ENCODE peak calls at places on chromosomes 12 and 14, in ten cellular contexts. O, F, P, G, I, D, S, N, L and Q are unnamed samples. For H3K4me1, the result is how much of the 10 kb centered on the place peaks cover.

GRCh38 chr14:81453166-81453766 is 53.1 kb upstream of the STON2 start:
- DNase-seq in N (peak), S (no peak), D (peak), I (peak), L (no peak), O (peak), P (peak), G (no peak), F (peak), Q (peak)

GRCh38 chr14:102085503-102085902 is 1.3 kb downstream of the HSP90AA1 start:
- DNase-seq in D (no peak), G (no peak), S (no peak), O (no peak), I (no peak), P (no peak), F (peak), N (no peak), L (no peak), Q (no peak)

GRCh38 chr12:131796754-131797587 is 31.2 kb upstream of the MMP17 start:
- DNase-seq in N (no peak), O (no peak), S (no peak), D (no peak), F (no peak), L (no peak), I (no peak), P (no peak), G (no peak), Q (no peak)

GRCh38 chr12:20426191-20426590 is 57.9 kb downstream of the PDE3A start:
- DNase-seq in D (no peak), N (no peak), I (no peak), P (no peak), S (no peak), F (no peak), O (peak), G (no peak), L (no peak), Q (peak)

GRCh38 chr14:102164241-102164641 is 24.5 kb downstream of the WDR20 start:
- DNase-seq in I (no peak), O (no peak), F (no peak), N (no peak), P (no peak), L (no peak), G (no peak), D (no peak), S (no peak), Q (no peak)

GRCh38 chr14:68596211-68596610 is 196.7 kb downstream of the ZFP36L1 start:
- DNase-seq in N (no peak), G (no peak), S (no peak), D (no peak), P (no peak), F (no peak), O (no peak), L (no peak), I (no peak), Q (no peak)

GRCh38 chr14:33676135-33676566 is 274.7 kb downstream of the EGLN3 start:
- DNase-seq in I (peak), D (peak), F (peak), N (peak), G (no peak), L (peak), P (no peak), O (no peak), S (no peak), Q (no peak)

GRCh38 chr14:103138483-103139370 is 15.5 kb downstream of the TNFAIP2 start:
- DNase-seq in O (no peak), F (no peak), N (no peak), L (no peak), P (no peak), G (peak), S (no peak), I (no peak), D (no peak), Q (peak)

GRCh38 chr12:89484470-89484869 is 40.1 kb downstream of the GALNT4 start:
- DNase-seq in P (no peak), I (no peak), G (no peak), N (no peak), S (no peak), L (no peak), F (no peak), D (no peak), O (no peak), Q (no peak)

GRCh38 chr14:102830474-102831045 is 53.3 kb downstream of the TRAF3 start:
- DNase-seq in I (no peak), L (no peak), F (no peak), N (no peak), S (no peak), D (no peak), O (no peak), P (no peak), G (no peak), Q (no peak)

GRCh38 chr12:107891967-107892366 is 117.5 kb downstream of the ASCL4 start:
- DNase-seq in I (no peak), P (no peak), L (no peak), S (no peak), O (no peak), N (peak), D (peak), G (no peak), F (no peak), Q (no peak)

GRCh38 chr12:47604474-47604873 is 101.4 kb downstream of the RPAP3 start:
- DNase-seq in D (no peak), G (no peak), L (no peak), O (no peak), P (no peak), I (no peak), N (no peak), F (no peak), S (no peak), Q (no peak)

GRCh38 chr12:98106201-98106600 is 409.2 kb upstream of the TMPO start:
- DNase-seq in I (no peak), O (no peak), D (no peak), S (peak), G (no peak), L (no peak), N (no peak), P (no peak), F (no peak), Q (no peak)

GRCh38 chr14:74919421-74920165 is 3.5 kb downstream of the RPS6KL1 start:
- DNase-seq in L (no peak), G (no peak), I (no peak), N (no peak), O (no peak), P (no peak), D (no peak), F (no peak), S (no peak), Q (no peak)

GRCh38 chr12:52952082-52952801 is 3.3 kb downstream of the KRT18 start:
- DNase-seq in O (no peak), D (peak), G (no peak), I (no peak), L (no peak), F (peak), S (no peak), P (peak), N (peak), Q (no peak)

GRCh38 chr14:21069388-21070082 is 569 bp upstream of the ARHGEF40 start:
- DNase-seq in L (no peak), O (no peak), I (peak), S (no peak), G (no peak), F (no peak), D (no peak), P (no peak), N (no peak), Q (peak)

GRCh38 chr14:59140441-59140840 is 48.0 kb upstream of the DAAM1 start:
- DNase-seq in F (no peak), S (no peak), N (no peak), L (no peak), P (no peak), G (no peak), O (no peak), D (no peak), I (no peak), Q (no peak)

GRCh38 chr12:118737985-118738540 is 243.3 kb upstream of the SRRM4 start:
- DNase-seq in S (no peak), F (no peak), N (no peak), I (no peak), O (no peak), P (no peak), L (no peak), G (no peak), D (no peak), Q (no peak)

GRCh38 chr12:64256166-64256800 is 34.2 kb upstream of the KICS2 start:
- DNase-seq in F (no peak), I (peak), S (no peak), N (peak), O (no peak), D (peak), P (no peak), L (no peak), G (no peak), Q (no peak)

GRCh38 chr12:113208041-113208934 is 13.0 kb upstream of the TPCN1 start:
- DNase-seq in I (no peak), N (no peak), L (no peak), F (peak), S (no peak), O (no peak), G (no peak), P (peak), D (no peak), Q (no peak)

GRCh38 chr12:113724703-113725556 is 241.2 kb downstream of the RBM19 start:
- DNase-seq in I (peak), L (no peak), G (no peak), F (no peak), O (no peak), S (no peak), P (no peak), N (no peak), D (peak), Q (no peak)

GRCh38 chr12:120496353-120497340 is 734 bp downstream of the DYNLL1 start:
- DNase-seq in G (peak), S (no peak), L (no peak), D (peak), P (peak), N (peak), O (peak), F (peak), I (peak), Q (peak)

GRCh38 chr12:128245890-128246289 is 21.1 kb upstream of the TMEM132C start:
- DNase-seq in S (no peak), G (no peak), O (no peak), F (no peak), D (no peak), I (peak), P (no peak), N (no peak), L (no peak), Q (no peak)

GRCh38 chr12:25866586-25867378 is 91.7 kb upstream of the RASSF8 start:
- DNase-seq in O (no peak), F (no peak), S (no peak), P (no peak), L (no peak), N (no peak), G (no peak), D (no peak), I (no peak), Q (no peak)

GRCh38 chr12:6115389-6115788 is 9.1 kb downstream of the VWF start:
- DNase-seq in P (no peak), I (no peak), D (no peak), N (no peak), L (no peak), O (no peak), G (no peak), S (no peak), F (no peak), Q (no peak)

GRCh38 chr14:36085861-36086260 is 90.7 kb downstream of the PTCSC3 start:
- DNase-seq in L (no peak), F (no peak), O (no peak), D (no peak), G (no peak), I (no peak), N (no peak), P (no peak), S (no peak), Q (no peak)

DNA sequence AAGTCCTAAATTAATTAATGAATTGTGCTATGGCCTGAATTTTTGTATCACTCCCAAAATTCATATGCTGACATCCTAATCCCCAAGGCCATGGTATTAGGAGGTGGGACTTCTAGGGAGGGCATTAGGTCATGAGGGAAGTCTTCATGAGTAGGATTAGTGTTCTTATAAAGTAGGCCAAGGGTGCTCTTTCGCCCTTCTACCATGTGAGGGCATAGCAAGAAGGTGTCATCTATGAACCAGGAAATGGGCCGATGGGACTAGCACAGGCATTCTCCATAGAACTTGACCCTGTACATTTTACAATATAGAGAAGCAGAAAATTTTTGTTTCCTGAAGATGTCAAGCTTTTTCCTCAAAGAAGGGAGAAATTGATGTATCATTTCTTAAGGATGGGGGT is 12.5 kb downstream of the SYT10 start:
- DNase-seq in F (no peak), I (no peak), G (no peak), D (no peak), L (no peak), S (no peak), O (no peak), P (no peak), N (peak), Q (no peak)
- TF ChIP-seq CTCF in F (no peak), I (peak), G (no peak), D (peak), L (peak), S (no peak), O (no peak), P (no peak), N (no peak), Q (no peak)

GRCh38 chr14:104974146-104974541 is 4.0 kb downstream of the AHNAK2 start:
- DNase-seq in I (no peak), L (no peak), O (no peak), S (no peak), N (no peak), P (no peak), G (no peak), D (no peak), F (no peak), Q (no peak)

GRCh38 chr14:104972301-104973211 is 5.6 kb downstream of the AHNAK2 start:
- DNase-seq in F (peak), G (peak), P (peak), I (no peak), N (peak), L (no peak), O (no peak), S (no peak), D (no peak), Q (peak)

GRCh38 chr14:104974665-104975390 is 3.3 kb downstream of the AHNAK2 start:
- DNase-seq in L (no peak), N (no peak), F (no peak), I (no peak), D (no peak), P (no peak), O (no peak), G (peak), S (no peak), Q (peak)

GRCh38 chr14:104971447-104972240 is 6.5 kb downstream of the AHNAK2 start:
- DNase-seq in S (no peak), O (no peak), N (no peak), G (peak), I (no peak), D (no peak), L (no peak), P (no peak), F (no peak), Q (no peak)

DNA sequence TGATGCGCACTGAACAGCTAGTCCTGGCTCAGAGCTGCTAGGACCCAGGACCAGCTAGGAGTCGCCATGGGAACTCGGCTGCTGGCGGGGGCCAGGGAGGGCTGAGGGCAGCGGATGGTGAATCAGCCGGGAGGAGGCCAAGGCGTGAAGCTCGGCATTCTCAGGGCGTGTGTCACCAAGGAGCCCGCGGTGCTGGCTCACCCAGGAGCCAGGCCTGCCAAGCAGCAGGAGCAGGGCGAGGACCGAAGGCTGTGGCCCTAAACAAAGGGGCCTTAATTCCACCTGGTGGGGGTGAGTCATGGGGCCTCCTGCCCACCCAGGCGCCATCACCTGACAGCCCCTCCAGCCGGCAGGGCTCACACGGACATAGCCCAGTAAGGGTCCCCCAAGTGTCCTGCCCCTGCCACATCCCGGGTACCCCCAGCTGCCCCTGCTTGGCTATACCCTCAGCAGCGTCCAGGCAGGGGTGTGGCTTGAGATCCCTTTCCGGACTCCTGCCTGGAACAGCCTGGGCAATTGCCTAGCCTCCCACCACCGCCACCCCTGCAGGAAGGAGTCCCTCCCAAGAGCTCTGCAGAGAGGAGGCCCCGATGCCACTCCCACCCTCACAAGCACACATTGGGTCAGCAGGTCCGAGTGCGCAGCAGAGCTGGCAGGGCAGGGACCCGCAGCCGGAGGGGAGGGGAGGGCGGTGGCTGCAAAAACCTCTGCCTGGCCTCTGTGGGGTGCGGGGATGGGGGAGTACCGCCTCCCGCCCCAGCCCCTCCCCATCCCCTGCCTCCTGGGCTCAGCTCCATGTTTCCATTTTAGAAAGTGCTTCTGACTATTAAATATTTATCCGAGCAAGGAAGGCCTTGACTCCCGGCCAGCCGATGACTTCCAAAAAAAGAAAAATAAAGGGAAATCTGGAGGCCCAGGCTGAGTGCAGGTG is 4.7 kb downstream of the AHNAK2 start:
- DNase-seq in I (no peak), S (peak), N (peak), O (peak), P (peak), F (peak), L (peak), G (peak), D (no peak), Q (peak)
- H3K4me1 ChIP-seq in I (half or more), S (half or more), N (half or more), O (half or more), P (half or more), F (half or more), L (under half), G (half or more), D (under half), Q (under half)

GRCh38 chr14:67010602-67011001 is 178.6 kb upstream of the GARIN2 start:
- DNase-seq in I (no peak), N (no peak), P (no peak), D (no peak), L (no peak), G (no peak), S (no peak), F (no peak), O (no peak), Q (no peak)
- TF ChIP-seq EP300 in I (no peak), N (no peak), P (no peak), D (no peak), L (no peak), G (no peak), S (no peak), F (no peak), O (no peak), Q (no peak)

DNA sequence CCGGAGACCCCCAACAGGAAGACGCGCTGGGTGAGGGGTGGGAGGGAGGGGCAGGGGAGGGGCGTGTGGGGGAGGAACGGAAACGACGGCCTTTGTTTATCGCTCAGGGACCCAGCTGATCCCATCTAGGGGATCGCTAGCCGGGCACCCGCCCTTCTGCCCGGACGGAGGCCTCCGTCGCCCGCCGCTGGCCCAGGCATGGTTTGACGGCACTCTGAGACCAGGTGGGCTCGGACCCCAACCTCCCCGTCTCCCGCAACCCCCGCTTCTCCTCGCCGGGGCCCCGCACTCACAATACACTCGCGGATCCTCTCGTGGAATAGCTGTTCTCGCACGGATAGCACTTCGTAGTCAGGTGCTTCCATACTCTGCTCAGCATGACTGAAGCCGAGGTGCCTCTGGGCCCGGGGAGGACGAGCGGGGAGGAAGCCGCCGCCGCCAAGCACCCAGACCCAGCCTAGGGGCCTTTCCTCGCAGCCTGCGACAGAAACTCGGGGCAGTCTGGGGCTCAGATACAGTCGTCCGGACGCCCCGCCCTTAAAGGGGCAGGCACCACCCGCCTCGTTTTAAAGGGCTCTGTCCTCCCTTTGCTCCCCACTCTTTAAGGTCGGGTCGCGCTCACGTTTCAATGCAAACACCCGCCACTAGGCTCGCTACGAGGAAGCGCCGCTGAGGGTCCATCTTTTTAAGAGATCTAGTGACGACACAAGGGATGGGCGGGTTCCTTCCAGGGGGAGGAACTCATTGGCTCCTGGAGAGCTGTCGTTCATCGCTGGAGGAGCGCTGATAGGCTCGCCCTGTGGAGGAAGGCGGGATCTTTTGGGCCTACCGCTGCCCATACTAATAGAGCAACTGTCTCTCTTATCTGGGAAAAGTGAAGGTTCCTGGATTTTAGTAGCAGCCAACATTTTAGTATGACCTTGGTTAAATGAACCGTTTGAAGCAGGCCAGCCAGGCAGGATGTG is at the start of gene LMBR1L:
- DNase-seq in S (peak), P (peak), N (peak), O (peak), F (peak), I (peak), G (peak), L (peak), D (peak), Q (peak)
- TF ChIP-seq CTCF in S (peak), P (peak), N (no peak), O (peak), F (peak), I (peak), G (peak), L (peak), D (peak), Q (peak)

DNA sequence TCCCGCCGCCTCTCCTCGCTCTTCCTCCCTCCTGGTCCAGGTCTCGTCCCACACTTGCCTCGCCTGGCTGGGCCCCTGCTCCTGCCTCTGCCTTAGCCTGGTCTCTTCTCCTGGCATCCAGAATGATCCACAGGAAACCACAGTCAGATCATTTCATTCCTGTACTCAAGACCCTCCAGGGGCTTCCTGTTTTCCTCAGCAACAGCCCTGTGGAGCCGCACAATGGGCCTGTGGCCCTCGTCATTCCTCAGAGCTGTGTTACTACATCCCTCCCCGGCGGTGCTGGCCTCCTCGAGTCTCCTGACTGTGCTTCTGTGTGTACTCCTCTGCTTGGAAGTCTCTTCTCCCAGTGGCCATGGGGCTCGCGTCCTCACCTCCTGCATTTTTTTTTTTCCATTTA is 20.1 kb downstream of the ATP6V0A2 start:
- DNase-seq in G (no peak), N (no peak), P (no peak), D (no peak), L (no peak), O (no peak), F (no peak), I (no peak), S (no peak), Q (no peak)
- H3K4me1 ChIP-seq in G (under half), N (under half), P (under half), D (under half), L (under half), O (under half), F (under half), I (under half), S (under half), Q (under half)